ENCODE peak calls at places on chromosome 14, in eight cellular contexts. W is cardiac muscle cell; J is erythroblast; T is HFFc6; H is NCI-H1694 treated with DMSO at 0.1 percent for 48 hours; F is HEK293T; G is neural progenitor cell; N is activated CD8-positive, alpha-beta memory T cell treated with anti-CD3 and anti-CD28 coated beads for 24 hours. D is an unnamed sample.

GRCh38 chr14:78202976-78203375 is 32.8 kb downstream of the NRXN3 start:
- DNase-seq in J (no peak), G (no peak), H (no peak), W (no peak), N (no peak), T (no peak), F (no peak), D (no peak)

GRCh38 chr14:68884031-68885030 is 91.5 kb upstream of the ZFP36L1 start:
- DNase-seq in T (peak), H (peak), W (peak), G (no peak), J (no peak), F (no peak), N (no peak), D (no peak)

GRCh38 chr14:90388437-90388836 is 8.4 kb upstream of the CALM1 start:
- DNase-seq in W (peak), F (no peak), T (peak), N (no peak), J (peak), G (peak), H (no peak), D (no peak)

GRCh38 chr14:95068521-95068920 is 88.8 kb downstream of the DICER1 start:
- DNase-seq in H (no peak), F (no peak), G (no peak), N (peak), J (no peak), T (no peak), W (no peak), D (no peak)

GRCh38 chr14:58133739-58134138 is 18.3 kb downstream of the ARMH4 start:
- DNase-seq in W (peak), G (no peak), F (no peak), N (no peak), T (peak), J (peak), H (no peak), D (no peak)

GRCh38 chr14:73743431-73743931 is 29.3 kb upstream of the PNMA1 start:
- DNase-seq in W (peak), F (no peak), J (peak), G (no peak), T (no peak), H (no peak), N (peak), D (no peak)

GRCh38 chr14:71628433-71628832 is 303.8 kb upstream of the RGS6 start:
- DNase-seq in H (no peak), J (no peak), F (no peak), G (no peak), W (no peak), N (no peak), T (no peak), D (no peak)

GRCh38 chr14:46651526-46652144 is at the start of gene RPL10L:
- DNase-seq in N (no peak), W (no peak), J (peak), H (no peak), G (peak), T (no peak), F (no peak), D (no peak)

GRCh38 chr14:24411468-24412454 is 13.0 kb downstream of the NYNRIN start:
- DNase-seq in G (peak), T (peak), N (no peak), J (peak), W (peak), F (peak), H (peak), D (peak)

GRCh38 chr14:45426685-45427282 is 173.8 kb upstream of the MIS18BP1 start:
- DNase-seq in H (peak), J (peak), G (peak), F (peak), N (no peak), T (peak), W (peak), D (peak)

D was measured in NCI-H526 treated with DMSO at 0.1 percent for 48 hours.